ENCODE peak calls at places on chromosomes 12 and 14, in four cellular contexts. Q is DMS53, R is caudate nucleus, A is NCI-H69. G is an unnamed sample.

GRCh38 chr14:33210304-33210703 is 271.6 kb downstream of the NPAS3 start:
- DNase-seq in R (no peak), A (no peak), Q (no peak), G (no peak)

GRCh38 chr12:15546102-15546701 is 223.9 kb downstream of the PTPRO start:
- DNase-seq in R (no peak), Q (no peak), A (no peak), G (peak; percentile 43)

GRCh38 chr12:123705935-123706334 is 6.2 kb upstream of the ATP6V0A2 start:
- DNase-seq in R (no peak), A (peak; percentile 65), Q (peak; percentile 49), G (no peak)

GRCh38 chr14:104941508-104942365 is 17.1 kb downstream of the PLD4 start:
- DNase-seq in Q (no peak), R (no peak), A (no peak), G (no peak)

GRCh38 chr12:9118161-9118560 is 2.4 kb upstream of the A2M start:
- DNase-seq in Q (no peak), R (no peak), A (no peak), G (no peak)

GRCh38 chr12:43758728-43759563 is at the start of the genes IRAK4 and PUS7L:
- DNase-seq in R (peak; percentile 95), A (peak; percentile 100), Q (peak; percentile 100), G (peak; percentile 96)

GRCh38 chr14:32121948-32122347 is 44.8 kb downstream of the ARHGAP5 start:
- DNase-seq in Q (no peak), A (no peak), R (no peak), G (no peak)

GRCh38 chr12:58347188-58347587 is 405.8 kb downstream of the ATP23 start:
- DNase-seq in R (no peak), A (peak; percentile 48), Q (no peak), G (no peak)

GRCh38 chr12:6404390-6404789 is 20.4 kb downstream of the LTBR start:
- DNase-seq in A (no peak), Q (no peak), R (no peak), G (no peak)

GRCh38 chr14:33279865-33280264 is 341.2 kb downstream of the NPAS3 start:
- DNase-seq in A (peak; percentile 4), R (no peak), Q (no peak), G (no peak)

GRCh38 chr14:77542349-77543239 is 44.0 kb upstream of the ISM2 start:
- DNase-seq in A (no peak), Q (no peak), R (no peak), G (no peak)

GRCh38 chr14:70716958-70717357 is 75.2 kb downstream of the TTC9 start:
- DNase-seq in Q (no peak), R (no peak), A (peak; percentile 14), G (no peak)

GRCh38 chr12:89950421-89950820 is 241.8 kb upstream of the ATP2B1 start:
- DNase-seq in R (no peak), Q (no peak), A (peak; percentile 42), G (no peak)

GRCh38 chr12:103268831-103269514 is 226.8 kb downstream of the C12orf42 start:
- DNase-seq in A (peak; percentile 86), Q (peak; percentile 96), R (no peak), G (no peak)

GRCh38 chr12:66848967-66849366 is 170.1 kb upstream of the GRIP1 start:
- DNase-seq in A (no peak), R (no peak), Q (no peak), G (no peak)

GRCh38 chr14:104295681-104296387 is 157.4 kb downstream of the KIF26A start:
- DNase-seq in A (no peak), Q (no peak), R (no peak), G (no peak)

GRCh38 chr14:93295541-93296220 is 37.2 kb downstream of the BTBD7 start:
- DNase-seq in R (no peak), A (peak; percentile 91), Q (no peak), G (no peak)

GRCh38 chr14:63045612-63046320 is 508 bp upstream of the KCNH5 start:
- DNase-seq in R (peak; percentile 34), Q (peak; percentile 90), A (peak; percentile 85), G (no peak)

GRCh38 chr14:95260537-95261440 is 58.9 kb downstream of the CLMN start:
- DNase-seq in A (no peak), Q (no peak), R (no peak), G (no peak)

GRCh38 chr12:124786065-124786964 is 77.3 kb downstream of the SCARB1 start:
- DNase-seq in R (peak; percentile 82), A (no peak), Q (peak; percentile 40), G (no peak)

GRCh38 chr12:113186666-113187325 is 1.3 kb downstream of the RITA1 start:
- DNase-seq in R (no peak), Q (no peak), A (no peak), G (no peak)

GRCh38 chr12:111193067-111193466 is 175.8 kb downstream of the PHETA1 start:
- DNase-seq in Q (no peak), R (no peak), A (no peak), G (no peak)

GRCh38 chr14:104224516-104225281 is 86.3 kb downstream of the KIF26A start:
- DNase-seq in A (peak; percentile 70), Q (no peak), R (no peak), G (peak; percentile 58)

GRCh38 chr14:34462132-34462893 is at the start of gene SPTSSA:
- DNase-seq in Q (peak; percentile 94), R (peak; percentile 96), A (peak; percentile 98), G (peak; percentile 95)

GRCh38 chr14:26597136-26598080 is at the start of gene NOVA1:
- DNase-seq in A (peak; percentile 46), R (peak; percentile 89), Q (peak; percentile 39), G (no peak)

GRCh38 chr12:124739953-124740561 is 123.6 kb downstream of the SCARB1 start:
- DNase-seq in Q (no peak), A (no peak), R (no peak), G (no peak)

GRCh38 chr12:5554711-5555110 is 122.8 kb downstream of the NTF3 start:
- DNase-seq in R (no peak), A (peak; percentile 15), Q (no peak), G (no peak)

GRCh38 chr12:59548930-59549329 is 46.9 kb upstream of the SLC16A7 start:
- DNase-seq in Q (no peak), R (no peak), A (no peak), G (no peak)

GRCh38 chr12:45762185-45763110 is 32.9 kb downstream of the ARID2 start:
- DNase-seq in Q (peak; percentile 91), A (peak; percentile 72), R (no peak), G (peak; percentile 13)

GRCh38 chr14:30125322-30125944 is 197.8 kb upstream of the PRKD1 start:
- DNase-seq in A (no peak), R (peak; percentile 61), Q (no peak), G (no peak)

GRCh38 chr14:56143025-56143424 is 24.8 kb downstream of the PELI2 start:
- DNase-seq in R (no peak), A (peak; percentile 41), Q (no peak), G (no peak)

GRCh38 chr14:104650057-104650980 is 39.1 kb upstream of the INF2 start:
- DNase-seq in R (peak; percentile 49), A (peak; percentile 68), Q (peak; percentile 33), G (peak; percentile 87)

GRCh38 chr12:53755451-53756290 is 3.9 kb upstream of the CISTR start:
- DNase-seq in R (no peak), Q (no peak), A (peak; percentile 37), G (no peak)

GRCh38 chr14:64737391-64738305 is 33.4 kb downstream of the PLEKHG3 start:
- DNase-seq in Q (no peak), R (peak; percentile 44), A (no peak), G (no peak)

GRCh38 chr12:121255433-121255832 is 41.1 kb downstream of the CAMKK2 start:
- DNase-seq in A (peak; percentile 40), R (no peak), Q (no peak), G (no peak)

GRCh38 chr14:74848768-74849167 is 27.2 kb downstream of the PROX2 start:
- DNase-seq in R (no peak), A (no peak), Q (no peak), G (no peak)

GRCh38 chr12:34396861-34397590 is 374.7 kb downstream of the ALG10 start:
- DNase-seq in R (no peak), Q (no peak), A (no peak), G (no peak)

GRCh38 chr14:79511146-79511545 is 700.2 kb downstream of the DIO2 start:
- DNase-seq in R (no peak), Q (no peak), A (peak; percentile 53), G (no peak)

G was measured in germinal center.